ENCODE peak calls at places on chromosomes 13 and 19, in seven cellular contexts. A, F, I, J, P, H and G are unnamed samples.

GRCh38 chr19:46579286-46579944 is 21.7 kb upstream of the CALM3 start:
- DNase-seq in A (no peak), F (no peak), I (peak), J (peak), P (peak), H (no peak), G (no peak)

GRCh38 chr19:1324792-1325567 is 39.3 kb downstream of the EFNA2 start:
- DNase-seq in A (peak), F (no peak), I (peak), J (peak), P (peak), H (no peak), G (peak)

GRCh38 chr13:100234524-100235136 is 145.7 kb downstream of the PCCA start:
- DNase-seq in A (no peak), F (no peak), I (no peak), J (no peak), P (no peak), H (no peak), G (no peak)

GRCh38 chr13:27338816-27339215 is 68.2 kb downstream of the RASL11A start:
- DNase-seq in A (peak), F (no peak), I (peak), J (peak), P (peak), H (no peak), G (no peak)

GRCh38 chr13:80132741-80133601 is 208.0 kb downstream of the SPRY2 start:
- DNase-seq in A (no peak), F (no peak), I (peak), J (no peak), P (peak), H (no peak), G (no peak)

GRCh38 chr19:5298502-5298901 is 42.1 kb downstream of the PTPRS start:
- DNase-seq in A (no peak), F (no peak), I (no peak), J (no peak), P (no peak), H (no peak), G (no peak)

GRCh38 chr13:99085139-99085845 is 107.4 kb upstream of the DOCK9 start:
- DNase-seq in A (no peak), F (no peak), I (no peak), J (no peak), P (peak), H (no peak), G (no peak)

GRCh38 chr13:48078251-48078656 is 16.6 kb downstream of the MED4 start:
- DNase-seq in A (peak), F (no peak), I (no peak), J (no peak), P (peak), H (peak), G (no peak)

GRCh38 chr13:28268800-28269223 is 130.5 kb downstream of the PAN3 start:
- DNase-seq in A (no peak), F (no peak), I (no peak), J (no peak), P (no peak), H (peak), G (peak)

GRCh38 chr13:23963184-23963931 is 66.1 kb upstream of the C1QTNF9B start:
- DNase-seq in A (no peak), F (no peak), I (no peak), J (no peak), P (no peak), H (no peak), G (no peak)

GRCh38 chr13:111006508-111007031 is 91.7 kb upstream of the ANKRD10 start:
- DNase-seq in A (no peak), F (no peak), I (no peak), J (peak), P (peak), H (no peak), G (no peak)

GRCh38 chr19:33302974-33303790 is 848 bp upstream of the CEBPA start:
- DNase-seq in A (no peak), F (no peak), I (peak), J (peak), P (peak), H (no peak), G (peak)

GRCh38 chr19:34962281-34962944 is 1.6 kb downstream of the ZNF792 start:
- DNase-seq in A (no peak), F (no peak), I (peak), J (peak), P (no peak), H (no peak), G (peak)

GRCh38 chr13:24063281-24063851 is 97.2 kb upstream of the SPATA13 start:
- DNase-seq in A (no peak), F (no peak), I (no peak), J (no peak), P (no peak), H (no peak), G (no peak)

GRCh38 chr19:17751103-17751911 is at the start of gene FCHO1:
- DNase-seq in A (no peak), F (no peak), I (no peak), J (peak), P (no peak), H (peak), G (peak)
- TF ChIP-seq POLR2AphosphoS5 in A (no peak), F (no peak), I (no peak), J (peak), P (no peak), H (peak), G (peak)

DNA sequence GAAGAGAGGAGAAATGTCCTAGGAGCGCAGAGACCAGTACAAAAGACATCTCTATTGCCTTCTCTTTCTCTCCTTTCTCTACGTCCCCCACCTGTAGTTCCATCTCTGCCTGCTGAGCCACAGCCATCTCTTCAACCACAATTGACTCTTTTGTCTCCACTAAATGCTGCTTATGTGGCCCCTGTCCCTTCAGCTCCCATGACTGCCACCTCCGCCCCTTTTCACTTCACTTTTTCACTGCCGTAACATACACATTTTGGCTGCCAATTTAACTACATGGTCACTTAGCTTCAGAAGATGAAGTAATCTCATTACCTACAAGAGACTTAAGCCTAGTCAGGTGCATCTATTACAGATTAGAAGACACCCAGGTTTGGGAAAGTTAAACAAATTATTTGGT is 81.9 kb downstream of the MZT1 start:
- DNase-seq in A (no peak), F (no peak), I (no peak), J (no peak), P (no peak), H (no peak), G (no peak)
- TF ChIP-seq REST in A (no peak), F (no peak), I (no peak), J (no peak), P (no peak), H (no peak), G (no peak)

DNA sequence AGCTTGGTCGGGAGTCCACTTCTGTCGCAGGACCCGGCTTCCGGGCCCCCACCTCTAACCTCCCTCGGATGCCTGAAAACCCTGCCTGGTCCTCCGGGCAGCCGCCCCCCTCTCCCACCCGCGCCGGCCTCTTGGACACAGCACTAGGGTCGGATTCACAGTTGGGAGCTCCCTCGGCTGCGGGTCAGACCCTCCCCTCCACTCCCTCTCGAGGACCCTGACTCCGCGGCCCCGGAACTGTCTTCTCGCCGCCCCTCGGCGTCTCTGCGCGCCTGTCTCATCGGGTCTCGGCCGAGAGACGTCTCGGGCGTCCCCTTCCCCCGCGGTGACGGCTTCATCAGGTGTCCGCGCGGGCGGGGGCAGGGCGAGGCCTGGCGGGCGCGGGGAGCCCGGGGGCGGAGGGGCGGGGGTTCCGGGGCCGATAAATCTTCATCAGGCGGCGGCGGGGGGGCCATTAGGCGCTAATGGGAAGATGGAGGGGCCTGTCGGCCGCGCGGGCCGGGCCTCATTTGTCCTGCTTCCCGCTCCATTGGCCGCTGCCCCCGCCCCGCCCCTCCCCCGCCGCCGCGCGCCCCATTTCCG is 11.7 kb upstream of the ERFL start:
- DNase-seq in A (no peak), F (no peak), I (peak), J (peak), P (peak), H (no peak), G (no peak)
- H3K4me3 ChIP-seq in A (no peak), F (peak), I (peak), J (peak), P (peak), H (peak), G (peak)

DNA sequence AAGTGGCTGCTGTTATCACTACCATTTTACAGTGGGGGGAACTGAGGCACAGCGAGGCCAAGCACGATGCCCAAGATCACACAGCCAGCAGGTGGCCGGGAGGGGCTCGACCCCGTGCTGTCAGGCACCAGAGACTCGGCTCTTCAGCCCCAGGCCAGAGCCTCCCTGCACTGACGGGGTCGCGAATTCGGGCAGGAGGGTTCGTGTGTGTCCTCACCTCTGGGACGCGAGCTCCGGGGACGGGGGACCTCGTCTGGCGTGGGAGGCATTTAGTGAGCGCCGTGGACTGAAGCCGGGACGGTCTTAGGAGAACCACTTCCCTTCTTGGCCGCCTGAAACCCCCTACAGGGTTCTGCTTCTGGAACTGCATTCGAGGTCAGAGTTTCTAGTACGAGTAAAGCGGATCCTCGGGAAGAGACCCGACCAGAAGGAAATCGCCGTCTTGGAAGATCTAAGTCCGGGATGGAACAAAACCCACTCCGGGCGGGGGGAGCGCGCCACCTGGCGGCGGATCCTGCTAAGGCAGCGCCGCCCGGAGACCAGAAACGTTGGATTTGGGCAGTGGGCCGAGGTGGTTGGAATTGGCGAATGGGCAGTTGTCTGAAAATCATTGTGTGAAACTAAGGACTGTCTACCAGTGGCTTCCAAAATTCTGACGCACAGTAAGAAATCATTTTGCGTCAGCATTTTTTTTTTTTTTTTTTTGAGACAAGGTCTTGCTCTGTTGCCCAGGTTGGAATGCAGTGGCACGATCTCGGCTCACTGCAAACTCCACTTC is 21.2 kb downstream of the ZNF114 start:
- DNase-seq in A (no peak), F (peak), I (peak), J (peak), P (peak), H (no peak), G (peak)
- TF ChIP-seq POLR2AphosphoS5 in A (peak), F (no peak), I (no peak), J (no peak), P (peak), H (no peak), G (no peak)

DNA sequence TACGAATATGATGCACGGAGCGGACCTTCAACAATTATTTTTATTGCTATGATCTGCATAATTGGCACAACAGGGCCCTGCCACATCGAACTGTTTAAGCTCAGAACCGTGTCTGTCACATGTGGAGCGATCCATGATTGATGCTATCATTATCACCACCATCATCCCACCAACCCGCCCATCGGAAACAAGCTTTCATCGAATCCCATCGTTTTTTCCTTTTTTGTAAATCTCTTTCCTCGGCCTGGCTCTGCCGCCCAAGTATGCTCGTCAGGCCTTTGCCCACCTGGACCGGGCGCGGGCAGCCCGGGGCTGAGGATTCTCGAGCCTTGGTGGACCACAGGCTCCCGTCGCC is 533 bp upstream of the DCAF15 start:
- DNase-seq in A (no peak), F (no peak), I (no peak), J (no peak), P (no peak), H (no peak), G (no peak)
- TF ChIP-seq REST in A (no peak), F (no peak), I (no peak), J (no peak), P (no peak), H (no peak), G (no peak)

GRCh38 chr19:15584095-15584494 is 30.9 kb upstream of the CYP4F8 start:
- DNase-seq in A (no peak), F (no peak), I (no peak), J (no peak), P (no peak), H (no peak), G (no peak)
- H3K4me3 ChIP-seq in A (no peak), F (no peak), I (no peak), J (no peak), P (peak), H (no peak), G (peak)

GRCh38 chr13:94122300-94122699 is 357.2 kb downstream of the DCT start:
- DNase-seq in A (no peak), F (no peak), I (no peak), J (no peak), P (no peak), H (no peak), G (no peak)
- TF ChIP-seq POLR2AphosphoS5 in A (no peak), F (no peak), I (no peak), J (no peak), P (no peak), H (no peak), G (no peak)

GRCh38 chr13:51793570-51794273 is 10.2 kb downstream of the DHRS12 start:
- DNase-seq in A (peak), F (no peak), I (no peak), J (peak), P (no peak), H (peak), G (peak)
- TF ChIP-seq REST in A (no peak), F (no peak), I (no peak), J (no peak), P (no peak), H (no peak), G (no peak)